ENCODE peak calls at places on chromosomes 1 and 21, in nine cellular contexts. Z is Daoy; R is amniotic stem cell; X is psoas muscle; L is astrocyte of the spinal cord; V is activated T-helper 9 cell treated with anti-CD3 and anti-CD28 coated beads, Interleukin-2, amount 50 U/mL, for 16 hours; N is activated CD4-positive, alpha-beta T cell treated with anti-CD3 and anti-CD28 coated beads, Interleukin-2, amount 10 ng/mL, durations not matched to agents 7 days and 5 days; I is AG08395; J is effector memory CD4-positive, alpha-beta T cell. S is an unnamed sample.

GRCh38 chr21:39340687-39341086 is 8.2 kb downstream of the HMGN1 start:
- DNase-seq in Z (no peak), R (no peak), X (no peak), L (no peak), V (no peak), N (no peak), I (no peak), J (no peak), S (no peak)

GRCh38 chr1:109787845-109788605 is 24.3 kb upstream of the EPS8L3 start:
- DNase-seq in Z (no peak), R (no peak), X (no peak), L (no peak), V (no peak), N (no peak), I (no peak), J (no peak), S (no peak)

GRCh38 chr1:118485757-118486156 is 300.7 kb upstream of the SPAG17 start:
- DNase-seq in Z (no peak), R (no peak), X (no peak), L (no peak), V (no peak), N (no peak), I (no peak), J (no peak), S (no peak)

GRCh38 chr1:205298191-205298994 is 23.2 kb downstream of the NUAK2 start:
- DNase-seq in Z (peak; percentile 98), R (peak; percentile 93), X (no peak), L (peak; percentile 96), V (no peak), N (no peak), I (peak; percentile 93), J (no peak), S (no peak)

GRCh38 chr1:244436336-244437102 is 15.2 kb downstream of the ADSS2 start:
- DNase-seq in Z (peak; percentile 19), R (no peak), X (no peak), L (peak; percentile 42), V (no peak), N (no peak), I (no peak), J (no peak), S (no peak)

GRCh38 chr1:10796029-10796944 is at the start of gene CASZ1:
- DNase-seq in Z (peak; percentile 93), R (peak; percentile 70), X (peak; percentile 79), L (peak; percentile 89), V (no peak), N (no peak), I (peak; percentile 99), J (no peak), S (peak; percentile 19)

GRCh38 chr1:60692031-60692430 is 390.3 kb upstream of the NFIA start:
- DNase-seq in Z (no peak), R (no peak), X (no peak), L (no peak), V (no peak), N (no peak), I (no peak), J (no peak), S (no peak)

GRCh38 chr1:3518256-3518655 is 63.8 kb downstream of the ARHGEF16 start:
- DNase-seq in Z (no peak), R (no peak), X (no peak), L (no peak), V (no peak), N (peak; percentile 25), I (no peak), J (peak; percentile 11), S (no peak)

GRCh38 chr1:34808051-34808810 is 15.4 kb downstream of the GJA4 start:
- DNase-seq in Z (no peak), R (no peak), X (no peak), L (no peak), V (no peak), N (no peak), I (no peak), J (no peak), S (no peak)

GRCh38 chr1:156089704-156090103 is 7.4 kb upstream of the MEX3A start:
- DNase-seq in Z (no peak), R (no peak), X (no peak), L (no peak), V (no peak), N (no peak), I (no peak), J (no peak), S (no peak)

GRCh38 chr1:147567594-147568381 is 26.5 kb downstream of the BCL9 start:
- DNase-seq in Z (no peak), R (no peak), X (no peak), L (no peak), V (no peak), N (no peak), I (no peak), J (no peak), S (no peak)

GRCh38 chr1:201881617-201882016 is 7.1 kb upstream of the SHISA4 start:
- DNase-seq in Z (no peak), R (no peak), X (no peak), L (no peak), V (no peak), N (no peak), I (no peak), J (no peak), S (no peak)

GRCh38 chr1:221856188-221857093 is 114.6 kb upstream of the DUSP10 start:
- DNase-seq in Z (no peak), R (no peak), X (no peak), L (peak; percentile 60), V (no peak), N (no peak), I (peak; percentile 28), J (no peak), S (no peak)

GRCh38 chr1:168926236-168926635 is 180.3 kb upstream of the ATP1B1 start:
- DNase-seq in Z (no peak), R (no peak), X (no peak), L (no peak), V (no peak), N (no peak), I (no peak), J (no peak), S (no peak)

GRCh38 chr1:3745590-3746381 is 6.5 kb upstream of the CCDC27 start:
- DNase-seq in Z (no peak), R (no peak), X (no peak), L (no peak), V (no peak), N (no peak), I (no peak), J (no peak), S (no peak)

GRCh38 chr1:45230537-45230936 is 24.1 kb upstream of the ZSWIM5 start:
- DNase-seq in Z (no peak), R (no peak), X (no peak), L (no peak), V (no peak), N (no peak), I (no peak), J (no peak), S (no peak)

GRCh38 chr1:234608026-234608719 is 1.8 kb downstream of the IRF2BP2 start:
- DNase-seq in Z (peak; percentile 96), R (peak; percentile 76), X (peak; percentile 79), L (peak; percentile 92), V (peak; percentile 68), N (peak; percentile 86), I (peak; percentile 80), J (peak; percentile 82), S (peak; percentile 89)

GRCh38 chr1:160777486-160778089 is 18.4 kb upstream of the LY9 start:
- DNase-seq in Z (peak; percentile 25), R (no peak), X (no peak), L (no peak), V (no peak), N (peak; percentile 62), I (no peak), J (no peak), S (peak; percentile 44)

GRCh38 chr1:231206856-231207255 is 34.2 kb upstream of the GNPAT start:
- DNase-seq in Z (peak; percentile 32), R (no peak), X (no peak), L (no peak), V (no peak), N (no peak), I (no peak), J (no peak), S (no peak)

GRCh38 chr1:2297246-2298011 is 69.3 kb downstream of the SKI start:
- DNase-seq in Z (no peak), R (no peak), X (no peak), L (no peak), V (no peak), N (no peak), I (no peak), J (no peak), S (no peak)

GRCh38 chr1:87404306-87404705 is 75.6 kb downstream of the LMO4 start:
- DNase-seq in Z (no peak), R (no peak), X (no peak), L (no peak), V (no peak), N (peak; percentile 34), I (no peak), J (peak; percentile 5), S (no peak)

GRCh38 chr1:118322369-118322768 is 137.3 kb upstream of the SPAG17 start:
- DNase-seq in Z (no peak), R (no peak), X (no peak), L (no peak), V (no peak), N (no peak), I (peak; percentile 38), J (no peak), S (no peak)

GRCh38 chr1:162561616-162562451 is at the start of gene UAP1:
- DNase-seq in Z (peak; percentile 33), R (no peak), X (no peak), L (peak; percentile 42), V (no peak), N (no peak), I (peak; percentile 29), J (no peak), S (peak; percentile 46)

GRCh38 chr21:42369821-42370220 is 3.5 kb upstream of the TFF1 start:
- DNase-seq in Z (no peak), R (no peak), X (no peak), L (no peak), V (no peak), N (no peak), I (no peak), J (no peak), S (no peak)